ENCODE peak calls at places on chromosomes 5 and 9, in five cellular contexts. U, K, Q, S and G are unnamed samples.

GRCh38 chr9:5563886-5564285 is 53.6 kb downstream of the PDCD1LG2 start:
- DNase-seq in U (no peak), K (peak; percentile 50), Q (no peak), S (no peak), G (no peak)

GRCh38 chr5:79837707-79838620 is 148.3 kb downstream of the CMYA5 start:
- DNase-seq in U (no peak), K (peak; percentile 13), Q (no peak), S (no peak), G (no peak)

GRCh38 chr5:175752826-175753535 is 95.1 kb downstream of the HRH2 start:
- DNase-seq in U (no peak), K (no peak), Q (no peak), S (no peak), G (no peak)

GRCh38 chr5:67639311-67639710 is 442.7 kb upstream of the CD180 start:
- DNase-seq in U (no peak), K (no peak), Q (no peak), S (no peak), G (no peak)

GRCh38 chr5:122863721-122864120 is 18.3 kb downstream of the SNX24 start:
- DNase-seq in U (no peak), K (no peak), Q (no peak), S (no peak), G (no peak)

GRCh38 chr5:17157916-17158529 is 59.4 kb upstream of the BASP1 start:
- DNase-seq in U (no peak), K (peak; percentile 94), Q (peak; percentile 8), S (peak; percentile 99), G (no peak)

GRCh38 chr9:6054280-6055099 is 39.1 kb upstream of the RANBP6 start:
- DNase-seq in U (no peak), K (peak; percentile 79), Q (peak; percentile 81), S (peak; percentile 87), G (peak; percentile 38)

GRCh38 chr5:96654209-96654608 is 8.0 kb upstream of the CAST start:
- DNase-seq in U (no peak), K (no peak), Q (no peak), S (no peak), G (no peak)

GRCh38 chr9:133064241-133065069 is 2.7 kb downstream of the CEL start:
- DNase-seq in U (peak; percentile 63), K (no peak), Q (no peak), S (no peak), G (no peak)

GRCh38 chr5:101932599-101932998 is 363.5 kb downstream of the SLCO4C1 start:
- DNase-seq in U (no peak), K (no peak), Q (no peak), S (no peak), G (no peak)

GRCh38 chr5:56330167-56330566 is 97.0 kb upstream of the ANKRD55 start:
- DNase-seq in U (no peak), K (no peak), Q (no peak), S (no peak), G (no peak)

GRCh38 chr9:31908158-31908890 is 476.1 kb upstream of the ACO1 start:
- DNase-seq in U (no peak), K (no peak), Q (no peak), S (no peak), G (no peak)

GRCh38 chr9:37550781-37551180 is 25.4 kb downstream of the FBXO10 start:
- DNase-seq in U (no peak), K (peak; percentile 22), Q (no peak), S (peak; percentile 49), G (no peak)

GRCh38 chr9:79408617-79409016 is 163.1 kb upstream of the TLE4 start:
- DNase-seq in U (no peak), K (no peak), Q (no peak), S (no peak), G (no peak)

GRCh38 chr5:178325311-178326053 is 92.9 kb upstream of the PHYKPL start:
- DNase-seq in U (peak; percentile 45), K (no peak), Q (no peak), S (no peak), G (no peak)

GRCh38 chr5:128081111-128081865 is 2.3 kb upstream of the SLC12A2 start:
- DNase-seq in U (no peak), K (no peak), Q (no peak), S (peak; percentile 52), G (no peak)

DNA sequence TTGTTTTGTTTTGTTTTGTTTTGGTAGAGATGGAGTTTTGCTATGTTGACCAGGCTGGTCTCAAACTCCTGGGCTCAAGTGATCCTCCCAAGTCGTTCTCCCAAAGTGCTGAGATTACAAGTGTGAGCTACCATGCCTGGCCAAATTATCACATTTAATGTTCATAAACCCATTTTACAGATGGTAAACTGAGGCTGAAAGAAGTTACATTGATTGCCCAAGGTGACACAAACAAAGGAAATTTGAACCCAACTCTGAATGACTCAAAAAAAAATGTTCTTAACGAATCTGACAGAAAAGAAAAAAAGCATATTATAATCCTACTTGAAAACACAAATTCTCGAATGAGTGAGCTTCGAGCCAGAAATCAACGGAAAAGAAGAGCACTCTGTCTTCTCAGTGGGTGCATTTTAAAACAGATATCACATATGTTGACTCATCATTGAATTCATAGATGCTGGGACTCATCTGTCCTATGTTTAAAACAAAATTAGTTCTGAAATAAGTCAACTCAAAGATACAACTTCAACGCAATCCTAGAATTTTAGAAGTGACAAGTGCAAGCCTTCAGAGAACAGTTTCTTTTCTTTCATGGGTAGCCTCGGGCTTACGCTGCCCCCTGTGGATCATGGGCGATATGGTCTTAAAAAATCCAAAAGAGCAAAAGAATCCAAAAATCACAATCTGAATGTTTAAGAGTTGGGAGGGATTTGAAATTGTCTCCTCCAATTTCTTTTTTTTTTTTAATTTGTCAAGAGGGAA is 28.4 kb downstream of the TIMD4 start:
- DNase-seq in U (no peak), K (no peak), Q (peak; percentile 41), S (no peak), G (no peak)
- TF ChIP-seq CTCF in U (peak; percentile 40), K (peak; percentile 8), Q (peak; percentile 72), S (no peak), G (no peak)

DNA sequence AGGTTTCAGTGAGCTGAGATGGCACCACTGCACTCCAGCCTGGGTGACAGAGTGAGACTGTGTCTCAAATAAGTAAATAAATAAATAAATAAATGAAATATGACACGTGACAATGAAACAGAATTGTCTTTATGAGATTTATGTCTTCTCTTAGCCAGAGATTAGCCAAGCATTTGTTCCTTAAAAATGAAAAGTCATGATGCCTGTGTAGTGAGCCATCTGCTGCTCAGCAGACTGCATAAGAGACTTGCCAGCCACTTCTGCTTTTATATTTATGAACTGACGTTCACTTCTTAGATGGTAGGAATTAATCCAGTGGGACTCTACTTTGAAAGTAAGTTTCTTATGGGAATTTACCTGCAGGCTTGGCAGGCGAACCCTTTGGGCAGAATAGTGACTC is 227.4 kb downstream of the NR3C1 start:
- DNase-seq in U (no peak), K (no peak), Q (no peak), S (no peak), G (no peak)
- TF ChIP-seq CTCF in U (no peak), K (no peak), Q (no peak), S (no peak), G (no peak)

DNA sequence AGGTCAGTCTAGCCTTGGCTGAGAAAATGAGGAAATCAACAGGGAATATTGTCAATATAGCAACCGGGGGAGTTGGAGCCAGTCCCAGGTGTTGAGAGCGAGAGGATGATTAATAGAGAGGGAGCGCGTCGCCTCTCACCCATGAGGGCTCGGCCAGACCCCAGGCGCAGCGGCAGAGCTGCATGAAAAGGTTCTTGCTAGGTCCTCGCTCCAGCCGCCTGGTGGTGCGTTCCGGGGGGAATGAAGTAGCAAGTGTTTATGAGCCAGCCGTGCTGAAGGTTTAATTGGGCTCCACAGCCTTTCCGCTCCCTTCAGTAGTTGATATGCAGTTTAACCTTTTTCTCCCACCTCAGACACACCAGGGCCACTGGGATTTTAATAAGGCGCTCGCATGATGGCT is 167.3 kb upstream of the IRX1 start:
- DNase-seq in U (peak; percentile 70), K (no peak), Q (no peak), S (no peak), G (no peak)
- TF ChIP-seq CTCF in U (no peak), K (no peak), Q (no peak), S (no peak), G (no peak)

GRCh38 chr5:51194626-51195025 is 188.6 kb upstream of the ISL1 start:
- DNase-seq in U (no peak), K (no peak), Q (no peak), S (no peak), G (no peak)
- TF ChIP-seq CTCF in U (no peak), K (no peak), Q (no peak), S (no peak), G (no peak)